ENCODE peak calls at places on chromosomes 4 and X, in seven cellular contexts. S is fibroblast of mammary gland; W is activated naive CD8-positive, alpha-beta T cell treated with anti-CD3 and anti-CD28 coated beads for 36 hours; P is PC-3; I is frontal cortex; U is NCI-H2081; X is left cardiac atrium. T is an unnamed sample.

GRCh38 chrX:5526191-5526590 is 702.5 kb downstream of the NLGN4X start:
- DNase-seq in S (no peak), W (no peak), P (no peak), I (no peak), U (no peak), X (no peak), T (no peak)

GRCh38 chr4:109266891-109267290 is 35.6 kb downstream of the COL25A1 start:
- DNase-seq in S (no peak), W (no peak), P (no peak), I (no peak), U (no peak), X (no peak), T (no peak)

GRCh38 chrX:71254092-71254941 is at the start of gene ZMYM3:
- DNase-seq in S (peak; percentile 71), W (peak; percentile 85), P (peak; percentile 85), I (peak; percentile 79), U (peak; percentile 90), X (peak; percentile 88), T (peak; percentile 88)

GRCh38 chr4:72744103-72744725 is 175.2 kb upstream of the ADAMTS3 start:
- DNase-seq in S (no peak), W (no peak), P (no peak), I (no peak), U (no peak), X (no peak), T (no peak)

GRCh38 chrX:2424317-2424716 is 76.5 kb downstream of the DHRSX start:
- DNase-seq in S (no peak), W (no peak), P (no peak), I (no peak), U (no peak), X (no peak), T (no peak)

GRCh38 chr4:151674804-151675290 is 86.0 kb downstream of the GATB start:
- DNase-seq in S (peak; percentile 45), W (no peak), P (no peak), I (no peak), U (no peak), X (peak; percentile 71), T (peak; percentile 56)

GRCh38 chr4:107050525-107051135 is 14.5 kb upstream of the DKK2 start:
- DNase-seq in S (peak; percentile 23), W (no peak), P (peak; percentile 21), I (no peak), U (no peak), X (no peak), T (no peak)

GRCh38 chr4:187618701-187619278 is 376.8 kb upstream of the ZFP42 start:
- DNase-seq in S (peak; percentile 48), W (no peak), P (peak; percentile 21), I (no peak), U (peak; percentile 39), X (no peak), T (no peak)

GRCh38 chrX:78024349-78025108 is 55.1 kb upstream of the PGAM4 start:
- DNase-seq in S (peak; percentile 25), W (no peak), P (peak; percentile 71), I (no peak), U (peak; percentile 4), X (no peak), T (peak; percentile 69)

GRCh38 chrX:20974326-20974725 is 399.9 kb upstream of the CNKSR2 start:
- DNase-seq in S (peak; percentile 32), W (no peak), P (peak; percentile 40), I (no peak), U (no peak), X (no peak), T (no peak)

GRCh38 chr4:2930821-2931764 is 32.1 kb downstream of the NOP14 start:
- DNase-seq in S (no peak), W (no peak), P (no peak), I (peak; percentile 58), U (no peak), X (no peak), T (peak; percentile 45)

GRCh38 chr4:30839583-30840520 is 119.7 kb downstream of the PCDH7 start:
- DNase-seq in S (peak; percentile 60), W (no peak), P (peak; percentile 12), I (no peak), U (no peak), X (no peak), T (no peak)

GRCh38 chrX:151896734-151897474 is 15.8 kb upstream of the MAGEA4 start:
- DNase-seq in S (peak; percentile 80), W (no peak), P (no peak), I (no peak), U (no peak), X (no peak), T (no peak)

GRCh38 chr4:1981251-1982055 is 27.3 kb downstream of the NELFA start:
- DNase-seq in S (peak; percentile 34), W (no peak), P (no peak), I (no peak), U (no peak), X (no peak), T (peak; percentile 55)

GRCh38 chrX:14946721-14947120 is 73.5 kb downstream of the MOSPD2 start:
- DNase-seq in S (no peak), W (no peak), P (no peak), I (no peak), U (no peak), X (no peak), T (no peak)

GRCh38 chr4:16225139-16225538 is 1.1 kb downstream of the TAPT1 start:
- DNase-seq in S (peak; percentile 58), W (no peak), P (peak; percentile 10), I (no peak), U (no peak), X (no peak), T (no peak)

GRCh38 chrX:6660567-6661252 is 125.8 kb upstream of the VCX3A start:
- DNase-seq in S (no peak), W (no peak), P (no peak), I (no peak), U (no peak), X (no peak), T (no peak)

GRCh38 chr4:6824772-6825402 is 42.4 kb downstream of the KIAA0232 start:
- DNase-seq in S (no peak), W (no peak), P (peak; percentile 84), I (no peak), U (no peak), X (no peak), T (no peak)

GRCh38 chr4:646460-646859 is 21.1 kb downstream of the PDE6B start:
- DNase-seq in S (no peak), W (no peak), P (no peak), I (no peak), U (no peak), X (no peak), T (no peak)

GRCh38 chr4:159296061-159296460 is 193.2 kb downstream of the RAPGEF2 start:
- DNase-seq in S (peak; percentile 69), W (no peak), P (peak; percentile 79), I (no peak), U (no peak), X (no peak), T (no peak)